ENCODE peak calls at places on chromosomes 5 and 9, in eight cellular contexts. One of them, this sample, is unnamed.

GRCh38 chr5:26763151-26763550 is 275.2 kb downstream of the CDH9 start:
- DNase-seq in endothelial cell of umbilical vein: no peak
- DNase-seq in pancreas: no peak
- DNase-seq in IMR-90: no peak
- DNase-seq in mesenchymal stem cell: peak; percentile 14
- DNase-seq in spleen: no peak
- DNase-seq in gastrocnemius medialis: no peak
- DNase-seq in HCT116: no peak
- DNase-seq in this sample: no peak

GRCh38 chr5:11037080-11037479 is 276.0 kb upstream of the DAP start:
- DNase-seq in endothelial cell of umbilical vein: no peak
- DNase-seq in pancreas: no peak
- DNase-seq in IMR-90: no peak
- DNase-seq in mesenchymal stem cell: no peak
- DNase-seq in spleen: no peak
- DNase-seq in gastrocnemius medialis: no peak
- DNase-seq in HCT116: no peak
- DNase-seq in this sample: no peak

GRCh38 chr5:80238778-80239679 is 16.8 kb downstream of the SERINC5 start:
- DNase-seq in endothelial cell of umbilical vein: peak; percentile 62
- DNase-seq in pancreas: peak; percentile 73
- DNase-seq in IMR-90: peak; percentile 61
- DNase-seq in mesenchymal stem cell: no peak
- DNase-seq in spleen: no peak
- DNase-seq in gastrocnemius medialis: peak; percentile 67
- DNase-seq in HCT116: no peak
- DNase-seq in this sample: no peak

GRCh38 chr5:98576275-98576674 is 197.2 kb upstream of the RGMB start:
- DNase-seq in endothelial cell of umbilical vein: no peak
- DNase-seq in pancreas: peak; percentile 33
- DNase-seq in IMR-90: no peak
- DNase-seq in mesenchymal stem cell: no peak
- DNase-seq in spleen: no peak
- DNase-seq in gastrocnemius medialis: no peak
- DNase-seq in HCT116: no peak
- DNase-seq in this sample: no peak

GRCh38 chr5:134463991-134464760 is 52.5 kb upstream of the CDKN2AIPNL start:
- DNase-seq in endothelial cell of umbilical vein: no peak
- DNase-seq in pancreas: peak; percentile 17
- DNase-seq in IMR-90: peak; percentile 49
- DNase-seq in mesenchymal stem cell: peak; percentile 35
- DNase-seq in spleen: peak; percentile 27
- DNase-seq in gastrocnemius medialis: no peak
- DNase-seq in HCT116: no peak
- DNase-seq in this sample: no peak

GRCh38 chr9:77807295-77807694 is 159.2 kb upstream of the GNA14 start:
- DNase-seq in endothelial cell of umbilical vein: peak; percentile 79
- DNase-seq in pancreas: no peak
- DNase-seq in IMR-90: peak; percentile 93
- DNase-seq in mesenchymal stem cell: peak; percentile 91
- DNase-seq in spleen: no peak
- DNase-seq in gastrocnemius medialis: no peak
- DNase-seq in HCT116: no peak
- DNase-seq in this sample: peak; percentile 66

GRCh38 chr9:121489344-121489743 is 10.3 kb downstream of the GGTA1 start:
- DNase-seq in endothelial cell of umbilical vein: no peak
- DNase-seq in pancreas: no peak
- DNase-seq in IMR-90: no peak
- DNase-seq in mesenchymal stem cell: no peak
- DNase-seq in spleen: no peak
- DNase-seq in gastrocnemius medialis: peak; percentile 2
- DNase-seq in HCT116: no peak
- DNase-seq in this sample: no peak

GRCh38 chr5:6442333-6442732 is 6.3 kb upstream of the UBE2QL1 start:
- DNase-seq in endothelial cell of umbilical vein: no peak
- DNase-seq in pancreas: no peak
- DNase-seq in IMR-90: no peak
- DNase-seq in mesenchymal stem cell: no peak
- DNase-seq in spleen: no peak
- DNase-seq in gastrocnemius medialis: no peak
- DNase-seq in HCT116: no peak
- DNase-seq in this sample: no peak

GRCh38 chr9:71079451-71079850 is 42.0 kb downstream of the TRPM3 start:
- DNase-seq in endothelial cell of umbilical vein: no peak
- DNase-seq in pancreas: no peak
- DNase-seq in IMR-90: peak; percentile 31
- DNase-seq in mesenchymal stem cell: no peak
- DNase-seq in spleen: no peak
- DNase-seq in gastrocnemius medialis: no peak
- DNase-seq in HCT116: no peak
- DNase-seq in this sample: peak; percentile 4

GRCh38 chr9:5628183-5628529 is 751 bp upstream of the RIC1 start:
- DNase-seq in endothelial cell of umbilical vein: no peak
- DNase-seq in pancreas: no peak
- DNase-seq in IMR-90: no peak
- DNase-seq in mesenchymal stem cell: no peak
- DNase-seq in spleen: no peak
- DNase-seq in gastrocnemius medialis: no peak
- DNase-seq in HCT116: no peak
- DNase-seq in this sample: peak; percentile 34

GRCh38 chr5:74992791-74993190 is 59.6 kb downstream of the GCNT4 start:
- DNase-seq in endothelial cell of umbilical vein: no peak
- DNase-seq in pancreas: no peak
- DNase-seq in IMR-90: no peak
- DNase-seq in mesenchymal stem cell: no peak
- DNase-seq in spleen: no peak
- DNase-seq in gastrocnemius medialis: no peak
- DNase-seq in HCT116: no peak
- DNase-seq in this sample: peak; percentile 89

GRCh38 chr5:109936996-109937395 is 247.3 kb downstream of the MAN2A1 start:
- DNase-seq in endothelial cell of umbilical vein: no peak
- DNase-seq in pancreas: no peak
- DNase-seq in IMR-90: no peak
- DNase-seq in mesenchymal stem cell: no peak
- DNase-seq in spleen: no peak
- DNase-seq in gastrocnemius medialis: no peak
- DNase-seq in HCT116: no peak
- DNase-seq in this sample: no peak

GRCh38 chr9:34399729-34400128 is 23.0 kb upstream of the MYORG start:
- DNase-seq in endothelial cell of umbilical vein: no peak
- DNase-seq in pancreas: no peak
- DNase-seq in IMR-90: no peak
- DNase-seq in mesenchymal stem cell: no peak
- DNase-seq in spleen: no peak
- DNase-seq in gastrocnemius medialis: no peak
- DNase-seq in HCT116: no peak
- DNase-seq in this sample: no peak

GRCh38 chr5:157560560-157560959 is 15.0 kb downstream of the ADAM19 start:
- DNase-seq in endothelial cell of umbilical vein: no peak
- DNase-seq in pancreas: no peak
- DNase-seq in IMR-90: peak; percentile 65
- DNase-seq in mesenchymal stem cell: no peak
- DNase-seq in spleen: no peak
- DNase-seq in gastrocnemius medialis: no peak
- DNase-seq in HCT116: no peak
- DNase-seq in this sample: no peak
- H3K4me1 ChIP-seq in endothelial cell of umbilical vein: peaks cover 21% of the 10 kb centered on the region
- H3K4me1 ChIP-seq in pancreas: no peaks in the 10 kb centered on the region
- H3K4me1 ChIP-seq in IMR-90: peaks cover 55% of the 10 kb centered on the region
- H3K4me1 ChIP-seq in mesenchymal stem cell: peaks cover 19% of the 10 kb centered on the region
- H3K4me1 ChIP-seq in spleen: peaks cover 97% of the 10 kb centered on the region
- H3K4me1 ChIP-seq in gastrocnemius medialis: peaks cover 56% of the 10 kb centered on the region
- H3K4me1 ChIP-seq in HCT116: peaks cover 16% of the 10 kb centered on the region
- H3K4me1 ChIP-seq in this sample: peaks cover 59% of the 10 kb centered on the region

GRCh38 chr5:103211858-103212500 is 46.6 kb upstream of the MACIR start:
- DNase-seq in endothelial cell of umbilical vein: peak; percentile 25
- DNase-seq in pancreas: no peak
- DNase-seq in IMR-90: no peak
- DNase-seq in mesenchymal stem cell: peak; percentile 28
- DNase-seq in spleen: no peak
- DNase-seq in gastrocnemius medialis: no peak
- DNase-seq in HCT116: no peak
- DNase-seq in this sample: no peak

GRCh38 chr5:103207653-103208052 is 50.9 kb upstream of the MACIR start:
- DNase-seq in endothelial cell of umbilical vein: peak; percentile 83
- DNase-seq in pancreas: no peak
- DNase-seq in IMR-90: peak; percentile 10
- DNase-seq in mesenchymal stem cell: peak; percentile 12
- DNase-seq in spleen: no peak
- DNase-seq in gastrocnemius medialis: no peak
- DNase-seq in HCT116: no peak
- DNase-seq in this sample: no peak

GRCh38 chr5:103208460-103208859 is 50.1 kb upstream of the MACIR start:
- DNase-seq in endothelial cell of umbilical vein: peak; percentile 75
- DNase-seq in pancreas: no peak
- DNase-seq in IMR-90: no peak
- DNase-seq in mesenchymal stem cell: no peak
- DNase-seq in spleen: no peak
- DNase-seq in gastrocnemius medialis: no peak
- DNase-seq in HCT116: no peak
- DNase-seq in this sample: no peak

GRCh38 chr5:103209065-103209464 is 49.5 kb upstream of the MACIR start:
- DNase-seq in endothelial cell of umbilical vein: no peak
- DNase-seq in pancreas: no peak
- DNase-seq in IMR-90: no peak
- DNase-seq in mesenchymal stem cell: no peak
- DNase-seq in spleen: no peak
- DNase-seq in gastrocnemius medialis: no peak
- DNase-seq in HCT116: no peak
- DNase-seq in this sample: no peak

DNA sequence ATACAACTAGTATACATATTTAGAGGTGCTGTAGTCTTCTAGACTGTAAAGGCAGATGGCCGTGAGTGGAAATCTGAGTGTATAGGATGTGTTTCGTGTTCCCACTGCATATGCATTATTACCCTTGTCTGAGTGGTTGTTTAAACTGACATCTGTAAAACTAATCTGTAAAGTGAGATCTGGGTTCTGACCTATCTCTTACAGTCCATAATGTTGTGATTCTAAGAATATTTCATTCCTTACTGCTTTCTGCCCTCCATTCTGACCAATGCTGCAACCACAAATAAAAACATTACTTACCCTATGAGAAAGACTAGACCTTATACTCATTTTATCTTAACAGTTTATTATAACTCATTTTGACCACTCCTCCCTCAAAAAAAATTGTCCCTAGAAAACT is 47.6 kb upstream of the MACIR start:
- DNase-seq in endothelial cell of umbilical vein: no peak
- DNase-seq in pancreas: no peak
- DNase-seq in IMR-90: no peak
- DNase-seq in mesenchymal stem cell: no peak
- DNase-seq in spleen: no peak
- DNase-seq in gastrocnemius medialis: no peak
- DNase-seq in HCT116: no peak
- DNase-seq in this sample: no peak
- H3K4me1 ChIP-seq in endothelial cell of umbilical vein: peaks cover 32% of the 10 kb centered on the region
- H3K4me1 ChIP-seq in pancreas: no peaks in the 10 kb centered on the region
- H3K4me1 ChIP-seq in IMR-90: peaks cover 4% of the 10 kb centered on the region
- H3K4me1 ChIP-seq in mesenchymal stem cell: peaks cover 3% of the 10 kb centered on the region
- H3K4me1 ChIP-seq in spleen: peaks cover 16% of the 10 kb centered on the region
- H3K4me1 ChIP-seq in gastrocnemius medialis: no peaks in the 10 kb centered on the region
- H3K4me1 ChIP-seq in HCT116: no peaks in the 10 kb centered on the region
- H3K4me1 ChIP-seq in this sample: peaks cover 1% of the 10 kb centered on the region

DNA sequence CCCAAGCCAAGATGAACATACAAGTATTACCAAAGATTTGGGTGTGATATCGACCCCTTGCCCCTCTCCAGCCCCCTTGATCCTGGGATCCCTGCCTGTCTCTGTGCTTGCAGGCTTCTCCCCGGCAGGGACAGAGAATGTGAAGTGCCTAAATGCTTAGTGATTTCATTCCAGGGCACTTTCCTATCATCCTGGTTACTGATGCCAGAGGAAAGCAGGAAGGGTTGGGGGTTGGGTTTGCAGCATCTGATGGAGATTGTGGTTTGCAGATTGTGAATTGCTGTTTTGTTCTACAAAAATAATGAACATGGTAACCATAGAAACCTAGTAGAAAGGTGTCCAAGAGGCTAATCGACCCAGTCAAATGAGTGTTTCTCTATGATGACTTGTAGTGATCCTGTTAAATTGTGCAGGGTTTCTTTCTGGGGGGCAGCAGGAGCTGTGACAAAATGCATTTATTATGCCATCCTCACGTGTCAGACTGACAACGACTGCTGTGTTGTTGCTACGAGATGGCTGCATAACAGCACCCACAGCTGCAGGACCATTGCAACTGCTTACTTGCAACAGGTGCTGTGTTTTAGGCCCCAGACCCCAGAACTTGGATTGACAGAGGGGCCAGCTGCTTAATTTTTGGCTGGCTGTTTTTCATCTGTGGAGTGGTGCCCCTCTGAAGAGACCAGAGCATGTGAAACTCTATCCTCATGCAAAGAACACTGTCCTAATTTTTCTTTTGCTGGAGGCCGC is 397.7 kb downstream of the GADD45G start:
- DNase-seq in endothelial cell of umbilical vein: no peak
- DNase-seq in pancreas: no peak
- DNase-seq in IMR-90: no peak
- DNase-seq in mesenchymal stem cell: no peak
- DNase-seq in spleen: no peak
- DNase-seq in gastrocnemius medialis: no peak
- DNase-seq in HCT116: no peak
- DNase-seq in this sample: no peak
- H3K4me1 ChIP-seq in endothelial cell of umbilical vein: no peaks in the 10 kb centered on the region
- H3K4me1 ChIP-seq in pancreas: peaks cover 46% of the 10 kb centered on the region
- H3K4me1 ChIP-seq in IMR-90: peaks cover 6% of the 10 kb centered on the region
- H3K4me1 ChIP-seq in mesenchymal stem cell: peaks cover 15% of the 10 kb centered on the region
- H3K4me1 ChIP-seq in spleen: peaks cover 32% of the 10 kb centered on the region
- H3K4me1 ChIP-seq in gastrocnemius medialis: peaks cover 48% of the 10 kb centered on the region
- H3K4me1 ChIP-seq in HCT116: peaks cover 11% of the 10 kb centered on the region
- H3K4me1 ChIP-seq in this sample: peaks cover 13% of the 10 kb centered on the region

DNA sequence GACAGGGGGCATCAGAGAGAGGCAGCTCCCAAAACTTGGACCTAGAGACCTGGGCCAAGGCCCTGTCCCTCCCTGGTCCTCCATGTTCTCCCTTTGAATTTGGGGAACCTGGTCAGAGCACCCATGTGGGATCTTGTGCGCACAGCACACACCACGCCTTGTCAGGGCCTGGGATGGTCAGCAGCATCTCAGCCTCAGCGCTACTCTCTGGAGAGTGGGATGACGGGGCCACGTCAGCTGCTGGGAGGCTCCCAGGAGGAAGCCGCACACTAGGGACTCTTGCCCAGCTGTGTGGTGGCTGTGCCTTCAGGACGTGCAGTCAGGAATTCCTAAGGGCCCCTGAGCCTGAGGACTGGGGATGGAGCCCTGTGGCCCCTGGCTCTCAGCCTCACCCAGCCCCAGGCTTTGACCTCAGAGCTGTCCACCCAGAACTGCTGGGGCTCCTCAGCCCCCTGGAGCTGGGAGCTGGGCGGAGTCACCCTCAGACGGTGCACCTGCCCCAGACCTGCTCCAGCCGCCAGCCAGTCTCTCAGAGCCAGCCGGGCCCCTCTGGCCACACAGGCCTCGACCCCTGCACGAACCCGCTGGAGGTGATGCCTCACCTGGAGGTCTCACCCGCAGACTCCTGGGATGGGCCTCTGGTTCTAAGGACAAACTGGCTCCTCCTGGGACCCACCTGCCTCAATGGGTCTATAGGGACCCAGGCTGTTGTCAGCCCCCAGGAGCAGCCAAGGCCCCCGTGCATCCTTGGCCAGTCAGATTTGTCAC is 38.3 kb upstream of the EGFL7 start:
- DNase-seq in endothelial cell of umbilical vein: no peak
- DNase-seq in pancreas: peak; percentile 61
- DNase-seq in IMR-90: no peak
- DNase-seq in mesenchymal stem cell: no peak
- DNase-seq in spleen: peak; percentile 79
- DNase-seq in gastrocnemius medialis: no peak
- DNase-seq in HCT116: no peak
- DNase-seq in this sample: no peak
- H3K4me1 ChIP-seq in endothelial cell of umbilical vein: peaks cover 12% of the 10 kb centered on the region
- H3K4me1 ChIP-seq in pancreas: peaks cover 42% of the 10 kb centered on the region
- H3K4me1 ChIP-seq in IMR-90: peaks cover 12% of the 10 kb centered on the region
- H3K4me1 ChIP-seq in mesenchymal stem cell: peaks cover 65% of the 10 kb centered on the region
- H3K4me1 ChIP-seq in spleen: peaks cover 84% of the 10 kb centered on the region
- H3K4me1 ChIP-seq in gastrocnemius medialis: peaks cover 25% of the 10 kb centered on the region
- H3K4me1 ChIP-seq in HCT116: no peaks in the 10 kb centered on the region
- H3K4me1 ChIP-seq in this sample: no peaks in the 10 kb centered on the region